ENCODE peak calls at places on chromosomes 2 and 18, in four cellular contexts. E is PC-9, L is right lobe of liver, Y is AG04450. P is an unnamed sample.

GRCh38 chr2:237581751-237582746 is 8.5 kb downstream of the RAB17 start:
- DNase-seq in E (no peak), L (peak), Y (no peak), P (no peak)

GRCh38 chr2:191617589-191617988 is 60.3 kb upstream of the NABP1 start:
- DNase-seq in E (peak), L (no peak), Y (no peak), P (no peak)

GRCh38 chr2:231554748-231555545 is 24.7 kb upstream of the NMUR1 start:
- DNase-seq in E (no peak), L (peak), Y (peak), P (no peak)

GRCh38 chr2:241463276-241464135 is 44.9 kb downstream of the STK25 start:
- DNase-seq in E (no peak), L (no peak), Y (no peak), P (no peak)

GRCh38 chr2:231883468-231883881 is 42.7 kb downstream of the NPPC start:
- DNase-seq in E (no peak), L (no peak), Y (no peak), P (peak)

GRCh38 chr2:37356299-37356698 is 11.9 kb downstream of the QPCT start:
- DNase-seq in E (no peak), L (no peak), Y (no peak), P (no peak)

GRCh38 chr18:69490813-69491212 is 90.1 kb downstream of the DOK6 start:
- DNase-seq in E (no peak), L (no peak), Y (peak), P (peak)

GRCh38 chr2:75562513-75562864 is 1.8 kb upstream of the EVA1A start:
- DNase-seq in E (no peak), L (no peak), Y (no peak), P (no peak)

GRCh38 chr2:152627010-152627957 is 90.0 kb downstream of the PRPF40A start:
- DNase-seq in E (no peak), L (no peak), Y (no peak), P (no peak)

GRCh38 chr18:11857177-11857887 is 6.1 kb downstream of the CHMP1B start:
- DNase-seq in E (peak), L (no peak), Y (peak), P (peak)

DNA sequence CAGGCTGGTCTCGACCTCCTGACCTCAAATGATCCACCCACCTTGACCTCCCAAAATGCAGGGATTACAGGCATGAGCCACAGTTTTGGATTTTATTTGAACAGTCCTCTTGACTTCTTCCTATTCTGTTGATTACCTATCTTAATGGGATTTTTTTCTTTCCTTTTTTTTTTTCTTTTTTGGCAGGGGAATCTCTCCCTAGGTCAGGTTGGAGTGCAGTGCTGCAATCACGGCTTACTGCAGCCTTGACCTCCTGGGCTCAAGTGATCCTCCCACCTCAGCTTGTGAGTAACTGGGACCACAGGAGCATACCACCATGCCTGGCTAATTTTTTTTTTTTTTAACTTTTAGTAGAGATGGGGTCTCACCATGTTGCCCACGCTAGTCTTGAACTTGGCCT is 2.8 kb downstream of the MTHFD2 start:
- DNase-seq in E (no peak), L (no peak), Y (no peak), P (no peak)
- H3K4me3 ChIP-seq in E (peak), L (no peak), Y (peak), P (peak)

GRCh38 chr2:41910126-41910525 is 137.7 kb upstream of the PKDCC start:
- DNase-seq in E (no peak), L (no peak), Y (no peak), P (no peak)
- TF ChIP-seq CTCF in E (no peak), L (no peak), Y (no peak), P (no peak)

GRCh38 chr2:238585836-238586821 is 159.4 kb downstream of the ASB1 start:
- DNase-seq in E (no peak), L (no peak), Y (no peak), P (no peak)
- H3K4me3 ChIP-seq in E (no peak), L (no peak), Y (no peak), P (no peak)

GRCh38 chr2:62724886-62725711 is 19.6 kb downstream of the EHBP1 start:
- DNase-seq in E (no peak), L (peak), Y (no peak), P (no peak)
- TF ChIP-seq CTCF in E (no peak), L (no peak), Y (no peak), P (peak)

DNA sequence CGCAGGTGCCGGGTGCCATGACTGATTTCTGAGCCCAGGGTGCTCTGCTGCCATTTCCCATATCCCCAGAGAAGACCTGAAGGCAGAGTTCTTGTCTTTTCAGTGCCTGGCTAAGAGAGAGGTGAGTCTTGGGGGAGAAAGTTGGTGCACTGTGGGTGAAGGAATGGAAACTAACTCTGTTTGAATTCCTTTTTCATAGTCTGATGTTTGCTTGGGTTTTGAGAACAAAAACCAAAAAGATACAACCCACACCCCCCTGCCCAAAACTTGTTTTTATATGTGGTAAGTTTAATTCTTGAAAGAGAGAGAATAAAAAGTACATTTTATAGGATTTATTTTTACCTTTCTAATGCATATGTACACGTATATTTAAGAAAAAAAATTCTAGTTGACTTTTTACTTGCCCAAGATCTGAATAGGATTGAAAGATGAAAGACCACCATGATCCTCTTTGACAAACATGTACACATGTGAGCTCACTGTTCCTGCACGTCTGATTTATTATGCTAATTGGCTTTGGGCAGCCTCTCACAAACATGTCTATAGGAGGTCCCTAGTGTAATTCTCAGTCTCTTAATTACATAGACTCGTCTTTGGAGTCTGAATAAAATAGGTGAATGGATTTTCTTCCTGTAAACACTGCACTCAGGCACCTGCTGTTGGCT is 46.3 kb downstream of the ARL4C start:
- DNase-seq in E (peak), L (no peak), Y (no peak), P (no peak)
- H3K4me3 ChIP-seq in E (no peak), L (no peak), Y (no peak), P (no peak)

P was measured in HFF-Myc.